ENCODE peak calls at places on chromosomes 16 and 17, in eight cellular contexts. J is adrenal gland, W is stomach, X is ovary, V is HepG2, L is suprapubic skin, Y is H54, Z is A549. K is an unnamed sample.

GRCh38 chr16:31464781-31465260 is 5.5 kb downstream of the ARMC5 start:
- DNase-seq in J (no peak), W (no peak), X (no peak), V (no peak), L (no peak), Y (no peak), Z (no peak), K (no peak)

GRCh38 chr16:920722-921121 is 50.1 kb downstream of the LMF1 start:
- DNase-seq in J (peak), W (no peak), X (no peak), V (no peak), L (no peak), Y (no peak), Z (no peak), K (peak)

GRCh38 chr16:30948087-30948955 is 547 bp upstream of the ORAI3 start:
- DNase-seq in J (peak), W (peak), X (peak), V (peak), L (no peak), Y (peak), Z (peak), K (peak)

GRCh38 chr16:8355714-8356113 is 234.6 kb downstream of the TMEM114 start:
- DNase-seq in J (no peak), W (no peak), X (no peak), V (no peak), L (no peak), Y (no peak), Z (no peak), K (no peak)

GRCh38 chr16:81779540-81780320 is 639 bp downstream of the PLCG2 start:
- DNase-seq in J (peak), W (peak), X (no peak), V (no peak), L (no peak), Y (no peak), Z (peak), K (peak)

GRCh38 chr16:11252482-11252931 is 3.5 kb downstream of the SOCS1 start:
- DNase-seq in J (no peak), W (no peak), X (no peak), V (no peak), L (no peak), Y (no peak), Z (no peak), K (no peak)

GRCh38 chr17:36918260-36918691 is 19.0 kb upstream of the LHX1 start:
- DNase-seq in J (no peak), W (no peak), X (no peak), V (no peak), L (no peak), Y (peak), Z (peak), K (no peak)

GRCh38 chr16:55710466-55710865 is 54.7 kb downstream of the SLC6A2 start:
- DNase-seq in J (no peak), W (no peak), X (no peak), V (no peak), L (no peak), Y (no peak), Z (no peak), K (no peak)

GRCh38 chr16:67421030-67421429 is 4.8 kb upstream of the ZDHHC1 start:
- DNase-seq in J (no peak), W (no peak), X (no peak), V (no peak), L (no peak), Y (no peak), Z (no peak), K (no peak)

GRCh38 chr17:13337864-13338371 is 263.8 kb downstream of the HS3ST3A1 start:
- DNase-seq in J (no peak), W (no peak), X (no peak), V (peak), L (no peak), Y (no peak), Z (peak), K (peak)

GRCh38 chr16:6684076-6684673 is 648.5 kb upstream of the RBFOX1 start:
- DNase-seq in J (no peak), W (no peak), X (no peak), V (peak), L (no peak), Y (peak), Z (peak), K (no peak)

GRCh38 chr17:81329927-81330883 is 35.1 kb upstream of the SLC38A10 start:
- DNase-seq in J (no peak), W (no peak), X (no peak), V (peak), L (no peak), Y (no peak), Z (peak), K (no peak)
- TF ChIP-seq POLR2A in J (no peak), W (no peak), X (no peak), V (no peak), L (no peak), Y (no peak), Z (no peak), K (no peak)

GRCh38 chr16:80580109-80580832 is 39.5 kb downstream of the DYNLRB2 start:
- DNase-seq in J (no peak), W (no peak), X (no peak), V (no peak), L (no peak), Y (no peak), Z (peak), K (no peak)
- TF ChIP-seq POLR2A in J (no peak), W (no peak), X (no peak), V (no peak), L (no peak), Y (no peak), Z (no peak), K (no peak)

GRCh38 chr17:61926831-61927210 is 961 bp downstream of the INTS2 start:
- DNase-seq in J (no peak), W (no peak), X (no peak), V (no peak), L (no peak), Y (no peak), Z (no peak), K (no peak)

GRCh38 chr17:61928101-61928436 is 287 bp upstream of the INTS2 start:
- DNase-seq in J (no peak), W (no peak), X (no peak), V (no peak), L (no peak), Y (no peak), Z (no peak), K (no peak)

DNA sequence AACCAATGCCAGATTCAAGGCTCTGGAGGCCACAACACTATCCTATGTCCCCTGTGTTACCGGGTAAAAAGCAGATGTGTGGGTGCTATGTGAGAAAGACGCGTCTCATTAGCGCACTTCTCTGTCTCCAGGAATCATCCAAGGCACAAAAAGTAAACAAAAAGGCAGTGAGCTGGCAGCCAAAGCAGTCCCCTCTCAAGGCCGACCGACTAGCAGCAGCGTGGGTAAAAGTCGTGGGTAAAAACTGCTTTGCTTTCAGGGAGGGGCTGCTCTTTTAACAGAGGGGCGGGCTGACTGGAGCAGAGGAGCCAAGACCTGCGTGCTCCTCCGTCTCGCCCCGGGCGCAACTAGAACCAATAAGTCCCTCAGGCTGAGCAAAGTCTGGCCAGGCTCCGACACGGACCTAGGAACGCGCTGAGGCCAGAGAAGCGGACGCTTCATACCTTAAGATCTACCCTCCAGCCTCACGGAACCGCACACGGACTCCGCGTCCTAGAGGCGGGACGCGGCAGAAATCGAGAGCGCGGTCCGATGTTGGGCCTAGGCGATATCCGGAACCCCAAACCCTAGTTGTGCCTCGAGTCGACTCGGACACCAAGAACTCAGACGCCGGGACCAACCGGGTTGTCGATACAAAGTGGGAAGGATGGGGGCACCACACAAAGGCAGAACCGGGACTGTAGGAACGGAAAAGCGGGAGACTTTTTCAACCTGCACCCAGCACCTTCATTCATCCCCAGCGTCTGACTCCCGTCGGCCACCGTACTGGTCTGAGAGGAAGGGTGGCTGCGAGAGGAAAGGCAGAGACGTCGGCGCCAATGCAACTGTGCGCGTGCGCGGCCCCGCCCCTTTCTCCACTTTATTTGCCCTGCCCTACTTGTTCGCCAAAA is at the start of gene INTS2:
- DNase-seq in J (peak), W (peak), X (peak), V (peak), L (peak), Y (peak), Z (peak), K (peak)
- TF ChIP-seq POLR2A in J (peak), W (peak), X (peak), V (peak), L (no peak), Y (peak), Z (peak), K (peak)

GRCh38 chr17:66441012-66441703 is 138.7 kb downstream of the PRKCA start:
- DNase-seq in J (no peak), W (no peak), X (no peak), V (no peak), L (no peak), Y (no peak), Z (no peak), K (no peak)
- TF ChIP-seq POLR2A in J (no peak), W (no peak), X (no peak), V (no peak), L (no peak), Y (no peak), Z (no peak), K (no peak)

GRCh38 chr17:27455914-27456680 is at the start of gene KSR1:
- DNase-seq in J (peak), W (peak), X (peak), V (peak), L (peak), Y (peak), Z (peak), K (peak)
- TF ChIP-seq POLR2A in J (peak), W (no peak), X (peak), V (peak), L (no peak), Y (no peak), Z (peak), K (peak)

GRCh38 chr17:50212121-50212843 is 10.9 kb upstream of the COL1A1 start:
- DNase-seq in J (no peak), W (no peak), X (peak), V (no peak), L (peak), Y (no peak), Z (no peak), K (no peak)
- TF ChIP-seq POLR2A in J (no peak), W (no peak), X (no peak), V (no peak), L (no peak), Y (no peak), Z (no peak), K (no peak)

K was measured in heart left ventricle.